ENCODE peak calls at places on chromosomes 16 and 17, in seven cellular contexts. One of them, this sample, is unnamed.

GRCh38 chr17:19978206-19978802 is 676 bp upstream of the AKAP10 start:
- DNase-seq in cardiac fibroblast: peak
- DNase-seq in BJ: no peak
- DNase-seq in H1: no peak
- DNase-seq in upper lobe of right lung: no peak
- DNase-seq in hepatocyte: peak
- DNase-seq in thoracic aorta: no peak
- DNase-seq in this sample: no peak

GRCh38 chr16:27264151-27264550 is 4.4 kb downstream of the NSMCE1 start:
- DNase-seq in cardiac fibroblast: peak
- DNase-seq in BJ: peak
- DNase-seq in H1: no peak
- DNase-seq in upper lobe of right lung: no peak
- DNase-seq in hepatocyte: no peak
- DNase-seq in thoracic aorta: no peak
- DNase-seq in this sample: peak

GRCh38 chr17:19313746-19314651 is 48.5 kb downstream of the B9D1 start:
- DNase-seq in cardiac fibroblast: peak
- DNase-seq in BJ: no peak
- DNase-seq in H1: no peak
- DNase-seq in upper lobe of right lung: no peak
- DNase-seq in hepatocyte: no peak
- DNase-seq in thoracic aorta: no peak
- DNase-seq in this sample: no peak

GRCh38 chr17:44216674-44217073 is 2.8 kb downstream of the UBTF start:
- DNase-seq in cardiac fibroblast: no peak
- DNase-seq in BJ: no peak
- DNase-seq in H1: no peak
- DNase-seq in upper lobe of right lung: no peak
- DNase-seq in hepatocyte: no peak
- DNase-seq in thoracic aorta: no peak
- DNase-seq in this sample: no peak

GRCh38 chr17:74290340-74290739 is 16.3 kb downstream of the DNAI2 start:
- DNase-seq in cardiac fibroblast: no peak
- DNase-seq in BJ: no peak
- DNase-seq in H1: no peak
- DNase-seq in upper lobe of right lung: no peak
- DNase-seq in hepatocyte: no peak
- DNase-seq in thoracic aorta: no peak
- DNase-seq in this sample: no peak

GRCh38 chr16:83365166-83365565 is 442.6 kb upstream of the HSBP1 start:
- DNase-seq in cardiac fibroblast: peak
- DNase-seq in BJ: no peak
- DNase-seq in H1: no peak
- DNase-seq in upper lobe of right lung: no peak
- DNase-seq in hepatocyte: no peak
- DNase-seq in thoracic aorta: no peak
- DNase-seq in this sample: no peak

GRCh38 chr17:39174907-39175694 is 9.1 kb upstream of the ARL5C start:
- DNase-seq in cardiac fibroblast: peak
- DNase-seq in BJ: no peak
- DNase-seq in H1: peak
- DNase-seq in upper lobe of right lung: peak
- DNase-seq in hepatocyte: peak
- DNase-seq in thoracic aorta: no peak
- DNase-seq in this sample: peak

GRCh38 chr16:56202036-56202435 is 10.7 kb downstream of the GNAO1 start:
- DNase-seq in cardiac fibroblast: no peak
- DNase-seq in BJ: no peak
- DNase-seq in H1: no peak
- DNase-seq in upper lobe of right lung: no peak
- DNase-seq in hepatocyte: no peak
- DNase-seq in thoracic aorta: no peak
- DNase-seq in this sample: no peak

GRCh38 chr16:81945665-81946064 is 65.6 kb downstream of the SDR42E1 start:
- DNase-seq in cardiac fibroblast: peak
- DNase-seq in BJ: peak
- DNase-seq in H1: no peak
- DNase-seq in upper lobe of right lung: no peak
- DNase-seq in hepatocyte: no peak
- DNase-seq in thoracic aorta: no peak
- DNase-seq in this sample: no peak

GRCh38 chr16:60204221-60204620 is 1470.1 kb upstream of the GOT2 start:
- DNase-seq in cardiac fibroblast: peak
- DNase-seq in BJ: no peak
- DNase-seq in H1: no peak
- DNase-seq in upper lobe of right lung: no peak
- DNase-seq in hepatocyte: no peak
- DNase-seq in thoracic aorta: no peak
- DNase-seq in this sample: no peak

GRCh38 chr16:88384222-88385111 is 1.7 kb downstream of the ZNF469 start:
- DNase-seq in cardiac fibroblast: no peak
- DNase-seq in BJ: no peak
- DNase-seq in H1: no peak
- DNase-seq in upper lobe of right lung: peak
- DNase-seq in hepatocyte: no peak
- DNase-seq in thoracic aorta: no peak
- DNase-seq in this sample: no peak
- H3K4me3 ChIP-seq in cardiac fibroblast: peak
- H3K4me3 ChIP-seq in BJ: peak
- H3K4me3 ChIP-seq in H1: peak
- H3K4me3 ChIP-seq in upper lobe of right lung: peak
- H3K4me3 ChIP-seq in hepatocyte: no peak
- H3K4me3 ChIP-seq in thoracic aorta: peak
- H3K4me3 ChIP-seq in this sample: no peak

GRCh38 chr17:79091373-79091670 is 16.7 kb downstream of the ENGASE start:
- DNase-seq in cardiac fibroblast: no peak
- DNase-seq in BJ: no peak
- DNase-seq in H1: no peak
- DNase-seq in upper lobe of right lung: no peak
- DNase-seq in hepatocyte: no peak
- DNase-seq in thoracic aorta: no peak
- DNase-seq in this sample: no peak

GRCh38 chr17:79092567-79092966 is 17.9 kb downstream of the ENGASE start:
- DNase-seq in cardiac fibroblast: no peak
- DNase-seq in BJ: no peak
- DNase-seq in H1: no peak
- DNase-seq in upper lobe of right lung: no peak
- DNase-seq in hepatocyte: no peak
- DNase-seq in thoracic aorta: no peak
- DNase-seq in this sample: no peak

GRCh38 chr17:79089720-79090502 is 15.3 kb downstream of the ENGASE start:
- DNase-seq in cardiac fibroblast: no peak
- DNase-seq in BJ: no peak
- DNase-seq in H1: no peak
- DNase-seq in upper lobe of right lung: no peak
- DNase-seq in hepatocyte: no peak
- DNase-seq in thoracic aorta: no peak
- DNase-seq in this sample: no peak

GRCh38 chr17:79088997-79089328 is 14.3 kb downstream of the ENGASE start:
- DNase-seq in cardiac fibroblast: no peak
- DNase-seq in BJ: no peak
- DNase-seq in H1: no peak
- DNase-seq in upper lobe of right lung: no peak
- DNase-seq in hepatocyte: no peak
- DNase-seq in thoracic aorta: no peak
- DNase-seq in this sample: no peak

GRCh38 chr17:79090503-79091372 is 16.1 kb downstream of the ENGASE start:
- DNase-seq in cardiac fibroblast: peak
- DNase-seq in BJ: no peak
- DNase-seq in H1: no peak
- DNase-seq in upper lobe of right lung: no peak
- DNase-seq in hepatocyte: no peak
- DNase-seq in thoracic aorta: no peak
- DNase-seq in this sample: no peak
- TF ChIP-seq CTCF in cardiac fibroblast: peak
- TF ChIP-seq CTCF in BJ: peak
- TF ChIP-seq CTCF in H1: peak
- TF ChIP-seq CTCF in upper lobe of right lung: peak
- TF ChIP-seq CTCF in hepatocyte: peak
- TF ChIP-seq CTCF in thoracic aorta: peak
- TF ChIP-seq CTCF in this sample: no peak

DNA sequence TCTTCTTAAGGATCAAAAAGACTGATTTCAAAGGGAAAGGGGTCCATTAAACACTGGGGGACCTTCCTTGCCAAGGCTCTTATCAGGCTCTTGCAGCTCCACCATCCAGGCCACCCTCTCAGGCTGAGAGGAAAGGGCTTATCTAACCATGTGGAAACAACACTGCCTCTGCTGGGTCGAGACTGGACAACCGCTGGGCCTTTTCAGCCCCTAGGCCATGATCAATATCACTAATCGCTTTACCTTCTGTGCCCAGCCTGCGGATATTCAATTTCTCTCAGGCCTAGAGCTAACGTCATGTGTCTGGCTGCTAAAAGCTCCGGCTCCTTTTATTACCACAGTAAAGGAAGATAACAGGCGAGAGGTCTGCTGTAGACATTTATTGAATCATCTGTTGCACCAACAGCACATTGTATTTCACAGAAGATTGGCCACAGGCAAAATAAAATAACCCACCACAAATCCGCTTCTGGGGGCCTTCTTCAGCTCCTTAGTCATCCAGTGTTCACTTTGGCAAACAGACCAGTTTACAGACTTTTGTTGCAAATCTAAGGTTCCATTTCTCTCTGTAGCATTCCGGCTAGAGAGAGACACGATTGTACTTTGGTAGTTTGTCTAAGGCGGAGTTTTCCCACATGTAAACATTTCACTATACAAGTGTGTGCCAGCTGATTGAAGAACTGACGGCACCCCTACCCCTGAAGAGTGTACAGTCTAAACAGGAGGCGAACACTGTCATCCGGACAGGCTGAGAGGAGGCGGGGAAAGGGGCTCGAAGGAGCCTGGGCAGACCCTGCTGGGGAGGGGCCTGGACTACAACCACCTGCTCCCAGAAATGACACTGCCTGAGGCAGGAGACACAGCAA is 13.9 kb downstream of the CYB561 start:
- DNase-seq in cardiac fibroblast: peak
- DNase-seq in BJ: peak
- DNase-seq in H1: no peak
- DNase-seq in upper lobe of right lung: peak
- DNase-seq in hepatocyte: peak
- DNase-seq in thoracic aorta: no peak
- DNase-seq in this sample: peak
- H3K4me3 ChIP-seq in cardiac fibroblast: no peak
- H3K4me3 ChIP-seq in BJ: no peak
- H3K4me3 ChIP-seq in H1: no peak
- H3K4me3 ChIP-seq in upper lobe of right lung: no peak
- H3K4me3 ChIP-seq in hepatocyte: no peak
- H3K4me3 ChIP-seq in thoracic aorta: no peak
- H3K4me3 ChIP-seq in this sample: peak

GRCh38 chr17:48579738-48580543 is 1.8 kb upstream of the HOXB4 start:
- DNase-seq in cardiac fibroblast: no peak
- DNase-seq in BJ: no peak
- DNase-seq in H1: no peak
- DNase-seq in upper lobe of right lung: no peak
- DNase-seq in hepatocyte: no peak
- DNase-seq in thoracic aorta: no peak
- DNase-seq in this sample: peak

GRCh38 chr17:48578616-48579560 is 738 bp upstream of the HOXB4 start:
- DNase-seq in cardiac fibroblast: no peak
- DNase-seq in BJ: no peak
- DNase-seq in H1: no peak
- DNase-seq in upper lobe of right lung: no peak
- DNase-seq in hepatocyte: no peak
- DNase-seq in thoracic aorta: no peak
- DNase-seq in this sample: no peak

GRCh38 chr17:48577330-48577945 is 712 bp downstream of the HOXB4 start:
- DNase-seq in cardiac fibroblast: no peak
- DNase-seq in BJ: no peak
- DNase-seq in H1: no peak
- DNase-seq in upper lobe of right lung: no peak
- DNase-seq in hepatocyte: no peak
- DNase-seq in thoracic aorta: no peak
- DNase-seq in this sample: peak

GRCh38 chr17:48576479-48577309 is 1.5 kb downstream of the HOXB4 start:
- DNase-seq in cardiac fibroblast: no peak
- DNase-seq in BJ: no peak
- DNase-seq in H1: no peak
- DNase-seq in upper lobe of right lung: no peak
- DNase-seq in hepatocyte: peak
- DNase-seq in thoracic aorta: no peak
- DNase-seq in this sample: no peak

GRCh38 chr17:48577946-48578615 is at the start of gene HOXB4:
- DNase-seq in cardiac fibroblast: peak
- DNase-seq in BJ: no peak
- DNase-seq in H1: no peak
- DNase-seq in upper lobe of right lung: no peak
- DNase-seq in hepatocyte: peak
- DNase-seq in thoracic aorta: peak
- DNase-seq in this sample: peak
- TF ChIP-seq CTCF in cardiac fibroblast: no peak
- TF ChIP-seq CTCF in BJ: no peak
- TF ChIP-seq CTCF in H1: no peak
- TF ChIP-seq CTCF in upper lobe of right lung: no peak
- TF ChIP-seq CTCF in hepatocyte: no peak
- TF ChIP-seq CTCF in thoracic aorta: no peak
- TF ChIP-seq CTCF in this sample: no peak

GRCh38 chr17:79802736-79803420 is 6.0 kb upstream of the CBX8 start:
- DNase-seq in cardiac fibroblast: no peak
- DNase-seq in BJ: no peak
- DNase-seq in H1: peak
- DNase-seq in upper lobe of right lung: no peak
- DNase-seq in hepatocyte: no peak
- DNase-seq in thoracic aorta: no peak
- DNase-seq in this sample: no peak

GRCh38 chr17:79803421-79803996 is 6.6 kb upstream of the CBX8 start:
- DNase-seq in cardiac fibroblast: no peak
- DNase-seq in BJ: no peak
- DNase-seq in H1: no peak
- DNase-seq in upper lobe of right lung: no peak
- DNase-seq in hepatocyte: no peak
- DNase-seq in thoracic aorta: no peak
- DNase-seq in this sample: no peak

GRCh38 chr17:79804856-79805696 is 8.2 kb upstream of the CBX8 start:
- DNase-seq in cardiac fibroblast: no peak
- DNase-seq in BJ: no peak
- DNase-seq in H1: no peak
- DNase-seq in upper lobe of right lung: no peak
- DNase-seq in hepatocyte: no peak
- DNase-seq in thoracic aorta: no peak
- DNase-seq in this sample: no peak

GRCh38 chr17:79802039-79802735 is 5.3 kb upstream of the CBX8 start:
- DNase-seq in cardiac fibroblast: no peak
- DNase-seq in BJ: no peak
- DNase-seq in H1: peak
- DNase-seq in upper lobe of right lung: no peak
- DNase-seq in hepatocyte: no peak
- DNase-seq in thoracic aorta: no peak
- DNase-seq in this sample: no peak

GRCh38 chr17:79803997-79804855 is 7.3 kb upstream of the CBX8 start:
- DNase-seq in cardiac fibroblast: no peak
- DNase-seq in BJ: no peak
- DNase-seq in H1: peak
- DNase-seq in upper lobe of right lung: no peak
- DNase-seq in hepatocyte: peak
- DNase-seq in thoracic aorta: no peak
- DNase-seq in this sample: peak
- H3K4me3 ChIP-seq in cardiac fibroblast: no peak
- H3K4me3 ChIP-seq in BJ: no peak
- H3K4me3 ChIP-seq in H1: no peak
- H3K4me3 ChIP-seq in upper lobe of right lung: no peak
- H3K4me3 ChIP-seq in hepatocyte: no peak
- H3K4me3 ChIP-seq in thoracic aorta: no peak
- H3K4me3 ChIP-seq in this sample: peak

This sample was measured in Caco-2.